ENCODE peak calls at places on chromosomes 1 and 21, in nine cellular contexts. C is MM.1S; I is HCT116; L is right lobe of liver; A is pancreas; M is right cardiac atrium; E is H1; H is fibroblast of lung; Q is CD4-positive, alpha-beta memory T cell. G is an unnamed sample.
A peak's percentile ranks its signal among the peaks of the same experiment; 100 is the strongest.

GRCh38 chr1:217911908-217912307 is 280.8 kb downstream of the SPATA17 start:
- DNase-seq in C (no peak), I (no peak), L (no peak), A (no peak), M (peak; percentile 50), E (peak; percentile 64), H (no peak), Q (no peak), G (no peak)

GRCh38 chr1:1262759-1263158 is 10.9 kb downstream of the UBE2J2 start:
- DNase-seq in C (no peak), I (no peak), L (no peak), A (no peak), M (peak; percentile 18), E (no peak), H (no peak), Q (no peak), G (no peak)

GRCh38 chr1:182707116-182707515 is 22.7 kb upstream of the RGS8 start:
- DNase-seq in C (no peak), I (no peak), L (peak; percentile 69), A (no peak), M (peak; percentile 71), E (no peak), H (no peak), Q (no peak), G (no peak)

GRCh38 chr1:65189716-65190115 is 41.7 kb downstream of the AK4 start:
- DNase-seq in C (no peak), I (no peak), L (no peak), A (no peak), M (no peak), E (no peak), H (peak; percentile 57), Q (no peak), G (no peak)

GRCh38 chr1:50246869-50247268 is 138.1 kb downstream of the ELAVL4 start:
- DNase-seq in C (no peak), I (no peak), L (no peak), A (no peak), M (no peak), E (no peak), H (no peak), Q (no peak), G (no peak)

GRCh38 chr1:207006914-207007313 is 25.6 kb downstream of the C1orf116 start:
- DNase-seq in C (no peak), I (no peak), L (no peak), A (no peak), M (no peak), E (no peak), H (no peak), Q (no peak), G (no peak)

GRCh38 chr1:159089184-159089791 is 12.7 kb upstream of the AIM2 start:
- DNase-seq in C (peak; percentile 58), I (no peak), L (no peak), A (no peak), M (no peak), E (no peak), H (no peak), Q (peak; percentile 39), G (no peak)

GRCh38 chr1:14778882-14779594 is 180.6 kb downstream of the KAZN start:
- DNase-seq in C (peak; percentile 73), I (peak; percentile 21), L (no peak), A (peak; percentile 29), M (peak; percentile 61), E (peak; percentile 93), H (no peak), Q (no peak), G (no peak)

GRCh38 chr1:21911205-21912001 is 25.7 kb downstream of the HSPG2 start:
- DNase-seq in C (no peak), I (no peak), L (no peak), A (no peak), M (peak; percentile 90), E (no peak), H (peak; percentile 70), Q (no peak), G (no peak)

GRCh38 chr1:160675641-160676410 is 29.0 kb upstream of the SLAMF1 start:
- DNase-seq in C (peak; percentile 96), I (peak; percentile 57), L (peak; percentile 78), A (peak; percentile 64), M (peak; percentile 88), E (peak; percentile 71), H (peak; percentile 55), Q (peak; percentile 66), G (peak; percentile 53)

GRCh38 chr1:103177146-103177850 is 69.0 kb upstream of the COL11A1 start:
- DNase-seq in C (no peak), I (no peak), L (no peak), A (no peak), M (no peak), E (no peak), H (no peak), Q (no peak), G (no peak)

GRCh38 chr1:198212675-198213074 is 55.9 kb downstream of the NEK7 start:
- DNase-seq in C (no peak), I (no peak), L (no peak), A (no peak), M (no peak), E (no peak), H (peak; percentile 91), Q (no peak), G (no peak)

GRCh38 chr21:36419996-36420395 is 34.8 kb downstream of the CHAF1B start:
- DNase-seq in C (peak; percentile 64), I (peak; percentile 77), L (peak; percentile 80), A (peak; percentile 67), M (peak; percentile 92), E (peak; percentile 79), H (peak; percentile 88), Q (no peak), G (no peak)

GRCh38 chr1:53459321-53460175 is at the start of gene DMRTB1:
- DNase-seq in C (no peak), I (no peak), L (no peak), A (no peak), M (no peak), E (no peak), H (no peak), Q (no peak), G (no peak)
- H3K9me3 ChIP-seq in C (no peaks in the 10 kb centered on the region), I (no peaks in the 10 kb centered on the region), L (no peaks in the 10 kb centered on the region), A (no peaks in the 10 kb centered on the region), M (no peaks in the 10 kb centered on the region), E (no peaks in the 10 kb centered on the region), H (no peaks in the 10 kb centered on the region), Q (no peaks in the 10 kb centered on the region), G (no peaks in the 10 kb centered on the region)

GRCh38 chr1:107867422-107867821 is 97.6 kb downstream of the VAV3 start:
- DNase-seq in C (no peak), I (no peak), L (no peak), A (no peak), M (no peak), E (peak; percentile 67), H (no peak), Q (no peak), G (no peak)

GRCh38 chr1:107870691-107871090 is 94.3 kb downstream of the VAV3 start:
- DNase-seq in C (no peak), I (no peak), L (no peak), A (no peak), M (no peak), E (no peak), H (peak; percentile 8), Q (no peak), G (no peak)

GRCh38 chr1:107865627-107866026 is 99.4 kb downstream of the VAV3 start:
- DNase-seq in C (no peak), I (no peak), L (no peak), A (no peak), M (no peak), E (no peak), H (no peak), Q (no peak), G (no peak)

GRCh38 chr1:107866870-107867269 is 98.1 kb downstream of the VAV3 start:
- DNase-seq in C (no peak), I (no peak), L (no peak), A (no peak), M (no peak), E (no peak), H (no peak), Q (no peak), G (no peak)

DNA sequence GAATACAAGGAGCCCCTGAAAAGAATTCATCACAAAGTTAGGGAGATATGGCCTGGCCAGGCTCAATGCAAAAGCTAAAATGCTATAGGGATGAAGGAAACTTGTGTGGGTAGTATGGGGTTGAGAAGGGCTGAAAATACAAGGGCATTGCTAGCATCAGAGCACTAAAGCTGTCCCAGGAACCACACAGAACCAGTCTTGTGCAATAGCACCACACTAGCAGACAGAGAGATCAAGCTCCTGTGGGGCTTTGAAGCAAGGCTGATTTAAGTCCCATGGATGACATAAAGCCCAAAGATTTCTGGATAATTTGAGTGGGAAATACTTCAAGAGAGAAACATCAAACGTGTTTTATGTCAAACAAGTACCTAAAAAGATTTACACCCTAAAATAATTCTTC is 97.1 kb downstream of the VAV3 start:
- DNase-seq in C (no peak), I (no peak), L (no peak), A (no peak), M (no peak), E (no peak), H (no peak), Q (no peak), G (no peak)
- H3K9me3 ChIP-seq in C (no peaks in the 10 kb centered on the region), I (no peaks in the 10 kb centered on the region), L (no peaks in the 10 kb centered on the region), A (no peaks in the 10 kb centered on the region), M (no peaks in the 10 kb centered on the region), E (peaks cover 4% of the 10 kb centered on the region), H (no peaks in the 10 kb centered on the region), Q (no peaks in the 10 kb centered on the region), G (no peaks in the 10 kb centered on the region)

DNA sequence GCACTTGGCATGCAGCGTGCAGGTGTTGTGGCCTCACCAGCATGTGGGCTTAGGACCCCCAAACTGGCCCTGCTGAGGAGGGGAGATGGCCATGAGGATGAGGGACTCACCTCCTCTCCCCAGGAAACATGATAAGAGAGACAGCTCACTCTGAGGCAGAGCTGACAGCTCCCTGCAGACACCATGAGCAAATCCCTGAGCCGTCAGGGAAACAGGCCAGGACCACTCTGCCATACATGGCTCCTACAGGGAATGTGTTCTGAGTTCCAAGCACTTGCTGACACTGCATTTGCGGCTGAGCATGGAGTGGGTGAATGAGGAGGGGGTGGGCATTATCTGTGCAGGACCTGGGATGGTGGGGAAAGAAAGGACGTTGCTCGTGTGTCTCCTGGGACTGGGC is 356.1 kb upstream of the AJAP1 start:
- DNase-seq in C (no peak), I (no peak), L (no peak), A (no peak), M (no peak), E (no peak), H (no peak), Q (no peak), G (no peak)
- H3K9me3 ChIP-seq in C (no peaks in the 10 kb centered on the region), I (no peaks in the 10 kb centered on the region), L (no peaks in the 10 kb centered on the region), A (no peaks in the 10 kb centered on the region), M (no peaks in the 10 kb centered on the region), E (peaks cover 41% of the 10 kb centered on the region), H (no peaks in the 10 kb centered on the region), Q (no peaks in the 10 kb centered on the region), G (no peaks in the 10 kb centered on the region)

DNA sequence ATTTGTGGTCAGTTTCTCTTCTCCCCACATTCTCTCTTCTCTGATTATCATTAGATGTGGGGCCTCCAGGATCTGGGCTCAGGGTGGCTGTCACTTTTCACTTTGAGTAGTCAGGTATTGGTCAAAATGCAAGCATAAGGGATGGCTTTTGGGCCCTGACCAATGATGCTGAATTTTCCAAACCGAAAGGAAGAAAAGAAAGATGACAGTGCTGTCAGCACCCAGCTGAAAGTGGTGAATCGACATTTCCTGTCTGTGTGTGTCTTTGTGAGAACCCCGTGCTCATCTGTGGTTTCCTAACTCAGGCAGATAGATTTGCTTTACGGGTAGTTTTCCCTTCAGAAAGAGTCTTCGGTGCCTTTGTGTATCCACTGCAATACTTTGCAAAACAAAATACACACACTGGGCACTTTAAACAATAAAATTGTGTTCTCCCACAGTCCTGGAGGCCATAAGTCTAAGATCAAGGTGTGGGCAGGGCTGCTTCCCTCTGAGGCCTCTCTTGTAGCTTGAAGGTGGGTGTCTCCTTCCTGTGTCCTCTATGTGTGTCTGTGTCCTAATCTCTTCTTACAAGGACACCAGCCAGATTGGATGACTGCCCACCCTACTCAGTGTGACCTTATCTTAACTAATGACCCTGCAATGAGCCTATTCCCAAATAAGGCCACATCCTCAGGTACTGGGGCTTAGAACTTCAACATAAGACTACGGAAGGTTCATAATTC is 274.8 kb upstream of the AJAP1 start:
- DNase-seq in C (peak; percentile 87), I (no peak), L (no peak), A (no peak), M (no peak), E (no peak), H (peak; percentile 25), Q (no peak), G (no peak)
- H3K9me3 ChIP-seq in C (no peaks in the 10 kb centered on the region), I (peaks cover 3% of the 10 kb centered on the region), L (no peaks in the 10 kb centered on the region), A (no peaks in the 10 kb centered on the region), M (peaks cover 2% of the 10 kb centered on the region), E (peaks cover 48% of the 10 kb centered on the region), H (no peaks in the 10 kb centered on the region), Q (no peaks in the 10 kb centered on the region), G (peaks cover 3% of the 10 kb centered on the region)